ENCODE peak calls at places on chromosomes 11 and 22, in five cellular contexts. G is fibroblast of the aortic adventitia, K is GM03348, D is astrocyte of the spinal cord, L is fibroblast of pulmonary artery. B is an unnamed sample.

GRCh38 chr22:46007003-46007847 is 30.3 kb upstream of the WNT7B start:
- DNase-seq in G (peak), K (peak), D (peak), L (peak), B (no peak)

GRCh38 chr11:80330302-80330701 is 889.5 kb upstream of the TENM4 start:
- DNase-seq in G (no peak), K (no peak), D (peak), L (peak), B (peak)

GRCh38 chr11:17921620-17922473 is 91.0 kb downstream of the SERGEF start:
- DNase-seq in G (peak), K (peak), D (peak), L (peak), B (no peak)

GRCh38 chr11:77602385-77603105 is 12.8 kb downstream of the AQP11 start:
- DNase-seq in G (peak), K (peak), D (peak), L (peak), B (peak)

GRCh38 chr11:70772950-70773349 is 374.6 kb downstream of the CTTN start:
- DNase-seq in G (no peak), K (no peak), D (no peak), L (no peak), B (no peak)

GRCh38 chr11:113664069-113664980 is 41.8 kb downstream of the TMPRSS5 start:
- DNase-seq in G (peak), K (peak), D (peak), L (no peak), B (no peak)

GRCh38 chr11:3803726-3804510 is 4.4 kb upstream of the PGAP2 start:
- DNase-seq in G (no peak), K (peak), D (no peak), L (no peak), B (no peak)

GRCh38 chr22:45582955-45583320 is 80.3 kb downstream of the FBLN1 start:
- DNase-seq in G (no peak), K (no peak), D (no peak), L (no peak), B (no peak)

GRCh38 chr11:74014880-74015279 is 6.0 kb upstream of the UCP3 start:
- DNase-seq in G (no peak), K (no peak), D (no peak), L (no peak), B (no peak)

GRCh38 chr22:27682438-27682837 is 119.1 kb downstream of the MN1 start:
- DNase-seq in G (no peak), K (no peak), D (no peak), L (no peak), B (no peak)

GRCh38 chr11:100890779-100891178 is 203.7 kb downstream of the ARHGAP42 start:
- DNase-seq in G (peak), K (peak), D (peak), L (peak), B (no peak)

GRCh38 chr11:128582496-128583366 is 4.6 kb downstream of the ETS1 start:
- DNase-seq in G (peak), K (peak), D (peak), L (peak), B (no peak)

GRCh38 chr22:20089226-20089976 is 9.4 kb downstream of the DGCR8 start:
- DNase-seq in G (no peak), K (no peak), D (no peak), L (no peak), B (no peak)

GRCh38 chr22:45581549-45582080 is 78.9 kb downstream of the FBLN1 start:
- DNase-seq in G (no peak), K (no peak), D (no peak), L (no peak), B (no peak)

GRCh38 chr11:119322360-119322739 is 5.4 kb upstream of the MCAM start:
- DNase-seq in G (no peak), K (no peak), D (no peak), L (no peak), B (no peak)

GRCh38 chr11:61834278-61835004 is 6.3 kb downstream of the FADS2 start:
- DNase-seq in G (peak), K (peak), D (peak), L (peak), B (peak)

B was measured in head of caudate nucleus.